ENCODE peak calls at places on chromosomes 6 and 20, in seven cellular contexts. D, T, H, P, C, N and E are unnamed samples.

GRCh38 chr6:125780540-125781306 is 10.0 kb upstream of the NCOA7 start:
- DNase-seq in D (peak; percentile 77), T (peak; percentile 28), H (peak; percentile 67), P (no peak), C (peak; percentile 58), N (peak; percentile 46), E (no peak)

GRCh38 chr6:26342106-26342999 is 22.6 kb upstream of the BTN3A2 start:
- DNase-seq in D (no peak), T (no peak), H (no peak), P (no peak), C (no peak), N (peak; percentile 43), E (no peak)

GRCh38 chr6:7172605-7173185 is 64.9 kb downstream of the RREB1 start:
- DNase-seq in D (no peak), T (no peak), H (no peak), P (no peak), C (no peak), N (no peak), E (no peak)

GRCh38 chr6:111591901-111592461 is 13.7 kb downstream of the TRAF3IP2 start:
- DNase-seq in D (peak; percentile 76), T (no peak), H (no peak), P (no peak), C (no peak), N (no peak), E (no peak)

GRCh38 chr6:2857580-2858337 is 16.1 kb upstream of the SERPINB1 start:
- DNase-seq in D (no peak), T (peak; percentile 57), H (no peak), P (no peak), C (peak; percentile 74), N (no peak), E (peak; percentile 90)

GRCh38 chr6:78492351-78493010 is 374.9 kb upstream of the IRAK1BP1 start:
- DNase-seq in D (peak; percentile 54), T (no peak), H (no peak), P (no peak), C (no peak), N (no peak), E (no peak)

GRCh38 chr6:133467231-133467981 is 226.2 kb downstream of the EYA4 start:
- DNase-seq in D (no peak), T (no peak), H (no peak), P (no peak), C (no peak), N (no peak), E (no peak)

GRCh38 chr20:19757487-19757972 is 528 bp upstream of the RIN2 start:
- DNase-seq in D (peak; percentile 65), T (peak; percentile 71), H (peak; percentile 94), P (peak; percentile 90), C (peak; percentile 81), N (peak; percentile 86), E (peak; percentile 95)

GRCh38 chr6:78460711-78461110 is 406.6 kb upstream of the IRAK1BP1 start:
- DNase-seq in D (peak; percentile 55), T (no peak), H (no peak), P (no peak), C (no peak), N (no peak), E (no peak)

GRCh38 chr20:18250237-18250636 is 38.1 kb upstream of the ZNF133 start:
- DNase-seq in D (no peak), T (no peak), H (no peak), P (no peak), C (no peak), N (no peak), E (no peak)

GRCh38 chr6:98808522-98809210 is 25.7 kb upstream of the POU3F2 start:
- DNase-seq in D (no peak), T (no peak), H (no peak), P (no peak), C (no peak), N (no peak), E (no peak)

GRCh38 chr20:57844626-57845596 is 135.1 kb upstream of the PMEPA1 start:
- DNase-seq in D (no peak), T (no peak), H (no peak), P (no peak), C (no peak), N (no peak), E (peak; percentile 83)

GRCh38 chr20:30484749-30485070 is 772.8 kb upstream of the DEFB115 start:
- DNase-seq in D (no peak), T (no peak), H (no peak), P (peak; percentile 44), C (no peak), N (no peak), E (no peak)

GRCh38 chr6:110066091-110066490 is 88.0 kb downstream of the GPR6 start:
- DNase-seq in D (no peak), T (no peak), H (no peak), P (no peak), C (no peak), N (no peak), E (peak; percentile 62)

GRCh38 chr6:125679128-125679527 is 70.3 kb upstream of the HEY2 start:
- DNase-seq in D (no peak), T (no peak), H (no peak), P (no peak), C (no peak), N (peak; percentile 17), E (no peak)

GRCh38 chr6:104940238-104940880 is 16.5 kb upstream of the LIN28B start:
- DNase-seq in D (no peak), T (no peak), H (no peak), P (peak; percentile 63), C (no peak), N (peak; percentile 95), E (no peak)

GRCh38 chr6:4384638-4385036 is 249.3 kb upstream of the ECI2 start:
- DNase-seq in D (no peak), T (no peak), H (no peak), P (no peak), C (no peak), N (peak; percentile 68), E (no peak)

GRCh38 chr6:160430741-160431140 is 82.6 kb downstream of the SLC22A3 start:
- DNase-seq in D (no peak), T (no peak), H (no peak), P (no peak), C (no peak), N (no peak), E (peak; percentile 87)

GRCh38 chr6:160431791-160432404 is 83.7 kb downstream of the SLC22A3 start:
- DNase-seq in D (no peak), T (no peak), H (no peak), P (no peak), C (no peak), N (no peak), E (peak; percentile 24)

GRCh38 chr6:160428818-160429744 is 80.9 kb downstream of the SLC22A3 start:
- DNase-seq in D (no peak), T (no peak), H (no peak), P (no peak), C (no peak), N (peak; percentile 6), E (peak; percentile 60)

GRCh38 chr6:160430203-160430602 is 82.0 kb downstream of the SLC22A3 start:
- DNase-seq in D (no peak), T (no peak), H (no peak), P (no peak), C (no peak), N (no peak), E (peak; percentile 31)

DNA sequence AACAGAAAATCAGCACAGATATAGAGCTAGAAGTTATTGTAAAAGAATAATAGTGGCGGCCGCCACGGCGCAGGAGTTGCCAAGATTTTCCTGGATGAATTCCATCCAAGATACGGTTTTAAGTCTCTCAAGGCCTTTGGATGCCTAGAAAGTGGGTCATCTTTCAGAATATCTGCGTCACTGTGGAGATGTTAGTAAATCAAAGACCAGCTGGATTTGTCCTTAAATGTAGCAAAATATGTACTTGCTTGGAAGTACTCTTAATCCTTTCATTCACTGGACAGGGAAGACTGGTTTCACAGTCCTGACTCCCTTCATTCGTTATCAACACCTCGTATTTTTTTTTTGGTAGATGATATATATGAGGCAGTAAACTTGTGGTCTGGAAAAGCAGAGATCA is 83.1 kb downstream of the SLC22A3 start:
- DNase-seq in D (no peak), T (no peak), H (no peak), P (no peak), C (no peak), N (no peak), E (peak; percentile 92)
- H3K4me1 ChIP-seq in D (peaks cover 1% of the 10 kb centered on the region), T (peaks cover 13% of the 10 kb centered on the region), H (no peaks in the 10 kb centered on the region), P (no peaks in the 10 kb centered on the region), C (no peaks in the 10 kb centered on the region), N (peaks cover 5% of the 10 kb centered on the region), E (peaks cover 55% of the 10 kb centered on the region)

GRCh38 chr6:155182103-155182502 is 81.7 kb upstream of the CLDN20 start:
- DNase-seq in D (no peak), T (no peak), H (no peak), P (no peak), C (no peak), N (no peak), E (no peak)
- H3K27ac ChIP-seq in D (no peak overlapping the region), T (no peak overlapping the region), H (no peak overlapping the region), P (no peak overlapping the region), C (no peak overlapping the region), N (no peak overlapping the region), E (no peak overlapping the region)

GRCh38 chr20:2602046-2602735 is 50.2 kb upstream of the NOP56 start:
- DNase-seq in D (no peak), T (no peak), H (no peak), P (no peak), C (no peak), N (no peak), E (no peak)
- H3K4me3 ChIP-seq in D (no peak overlapping the region), T (no peak overlapping the region), H (peak overlapping the region; percentile 8), P (no peak overlapping the region), C (no peak overlapping the region), N (no peak overlapping the region), E (no peak overlapping the region)

GRCh38 chr6:56848105-56848504 is 106.8 kb upstream of the BEND6 start:
- DNase-seq in D (no peak), T (no peak), H (no peak), P (no peak), C (no peak), N (no peak), E (no peak)
- H3K4me1 ChIP-seq in D (peaks cover 25% of the 10 kb centered on the region), T (peaks cover 47% of the 10 kb centered on the region), H (no peaks in the 10 kb centered on the region), P (no peaks in the 10 kb centered on the region), C (no peaks in the 10 kb centered on the region), N (peaks cover 41% of the 10 kb centered on the region), E (peaks cover 7% of the 10 kb centered on the region)

GRCh38 chr6:138538390-138539031 is 39.2 kb upstream of the NHSL1 start:
- DNase-seq in D (no peak), T (no peak), H (no peak), P (no peak), C (peak; percentile 36), N (no peak), E (no peak)
- H3K27ac ChIP-seq in D (no peak overlapping the region), T (no peak overlapping the region), H (no peak overlapping the region), P (no peak overlapping the region), C (peak overlapping the region; percentile 60), N (no peak overlapping the region), E (peak overlapping the region; percentile 60)